ENCODE peak calls at places on chromosomes 11 and 22, in nine cellular contexts. T, K, D, B, I, V, A, S and W are unnamed samples.

GRCh38 chr22:46293591-46294260 is 2.9 kb upstream of the GTSE1 start:
- DNase-seq in B (peak), K (no peak), V (no peak), S (no peak), T (no peak), A (no peak), D (no peak), I (no peak), W (no peak)

GRCh38 chr11:32385998-32386397 is 49.3 kb downstream of the WT1 start:
- DNase-seq in D (no peak), V (no peak), K (peak), S (peak), T (no peak), A (no peak), B (peak), I (no peak), W (peak)

GRCh38 chr22:44526431-44527115 is 28.5 kb upstream of the RTL6 start:
- DNase-seq in B (no peak), D (no peak), T (no peak), K (no peak), A (no peak), V (no peak), S (no peak), I (no peak), W (peak)

GRCh38 chr11:46020084-46020483 is 97.6 kb downstream of the LARGE2 start:
- DNase-seq in K (no peak), D (no peak), T (no peak), S (no peak), I (no peak), A (no peak), V (no peak), B (no peak), W (no peak)

GRCh38 chr11:101096036-101096704 is 33.4 kb downstream of the PGR start:
- DNase-seq in B (peak), S (no peak), A (no peak), D (no peak), I (no peak), V (no peak), T (no peak), K (peak), W (no peak)

GRCh38 chr11:67635231-67635521 is 4.4 kb downstream of the TBX10 start:
- DNase-seq in A (no peak), K (no peak), D (no peak), S (no peak), T (no peak), I (no peak), V (no peak), B (no peak), W (no peak)

GRCh38 chr22:38707346-38707745 is 1.6 kb downstream of the GTPBP1 start:
- DNase-seq in K (peak), V (no peak), B (peak), S (no peak), A (no peak), D (no peak), T (no peak), I (no peak), W (no peak)

GRCh38 chr22:23684051-23684450 is 6.8 kb upstream of the RGL4 start:
- DNase-seq in T (no peak), A (no peak), B (no peak), V (no peak), S (no peak), I (no peak), K (no peak), D (no peak), W (no peak)

GRCh38 chr11:70265341-70265740 is 5.1 kb upstream of the PPFIA1 start:
- DNase-seq in I (peak), S (no peak), A (no peak), T (no peak), K (no peak), V (no peak), B (no peak), D (no peak), W (peak)

GRCh38 chr11:36214484-36214883 is 74.7 kb downstream of the COMMD9 start:
- DNase-seq in B (no peak), K (peak), D (no peak), A (no peak), S (no peak), I (no peak), T (no peak), V (no peak), W (no peak)

GRCh38 chr11:5348516-5349194 is 2.7 kb upstream of the OR51B6 start:
- DNase-seq in B (no peak), I (no peak), K (no peak), S (no peak), T (no peak), V (no peak), D (no peak), A (no peak), W (no peak)

GRCh38 chr11:77121876-77122575 is 6.0 kb upstream of the MYO7A start:
- DNase-seq in K (no peak), A (no peak), S (no peak), V (no peak), I (no peak), D (no peak), B (no peak), T (no peak), W (no peak)

GRCh38 chr22:24975813-24976341 is 23.4 kb downstream of the KIAA1671 start:
- DNase-seq in I (no peak), A (no peak), S (no peak), T (no peak), B (peak), D (no peak), V (no peak), K (peak), W (no peak)

GRCh38 chr11:71078482-71078881 is 173.9 kb downstream of the SHANK2 start:
- DNase-seq in B (no peak), V (peak), S (no peak), A (no peak), K (peak), T (no peak), D (peak), I (no peak), W (peak)

GRCh38 chr11:39304586-39304985 is 2154.9 kb downstream of the LRRC4C start:
- DNase-seq in S (no peak), K (no peak), V (no peak), T (no peak), B (no peak), D (no peak), A (no peak), I (no peak), W (no peak)

GRCh38 chr11:123799438-123799837 is 6.7 kb downstream of the OR6M1 start:
- DNase-seq in B (no peak), I (no peak), A (no peak), D (no peak), K (no peak), S (peak), V (no peak), T (peak), W (peak)

GRCh38 chr11:129747161-129747560 is 68.5 kb upstream of the TMEM45B start:
- DNase-seq in V (no peak), T (no peak), I (no peak), S (no peak), B (no peak), D (no peak), K (no peak), A (no peak), W (no peak)

GRCh38 chr11:88297320-88298263 is 39.9 kb downstream of the CTSC start:
- DNase-seq in T (no peak), K (no peak), B (no peak), A (no peak), V (no peak), D (no peak), S (peak), I (no peak), W (no peak)

GRCh38 chr11:64152841-64153691 is 12.8 kb downstream of the MACROD1 start:
- DNase-seq in T (peak), S (peak), V (peak), I (peak), D (no peak), K (peak), A (peak), B (peak), W (peak)

GRCh38 chr11:111596319-111596718 is 5.9 kb upstream of the SIK2 start:
- DNase-seq in S (no peak), T (no peak), K (no peak), D (no peak), V (no peak), A (no peak), B (no peak), I (no peak), W (no peak)

GRCh38 chr11:35981581-35981980 is 37.7 kb downstream of the LDLRAD3 start:
- DNase-seq in A (no peak), S (no peak), B (no peak), D (no peak), V (no peak), I (no peak), K (no peak), T (no peak), W (no peak)

GRCh38 chr11:47881145-47881544 is 33.0 kb upstream of the NUP160 start:
- DNase-seq in B (no peak), K (no peak), V (no peak), D (no peak), T (no peak), A (no peak), S (no peak), I (no peak), W (no peak)

GRCh38 chr22:27799334-27800249 is 2.0 kb downstream of the MN1 start:
- DNase-seq in K (peak), S (no peak), T (no peak), D (no peak), B (peak), V (no peak), I (no peak), A (no peak), W (no peak)

GRCh38 chr11:134364261-134364660 is 32.5 kb downstream of the GLB1L2 start:
- DNase-seq in V (no peak), D (no peak), K (no peak), S (no peak), I (no peak), T (no peak), A (no peak), B (no peak), W (no peak)

GRCh38 chr11:69985654-69986420 is 92.3 kb upstream of the ANO1 start:
- DNase-seq in S (no peak), A (no peak), B (no peak), T (no peak), I (no peak), K (no peak), V (no peak), D (no peak), W (no peak)

GRCh38 chr11:128582496-128583366 is 4.6 kb downstream of the ETS1 start:
- DNase-seq in A (no peak), K (peak), I (no peak), V (no peak), T (peak), S (no peak), D (no peak), B (peak), W (peak)

GRCh38 chr22:25930710-25931353 is 188.8 kb downstream of the MYO18B start:
- DNase-seq in S (no peak), B (no peak), D (no peak), A (no peak), I (no peak), T (no peak), V (no peak), K (no peak), W (peak)

GRCh38 chr11:45094958-45095690 is 51.3 kb upstream of the PRDM11 start:
- DNase-seq in B (no peak), I (no peak), A (no peak), K (no peak), V (no peak), D (no peak), T (no peak), S (no peak), W (peak)

GRCh38 chr11:104534268-104534667 is 364.0 kb downstream of the CASP12 start:
- DNase-seq in V (no peak), T (no peak), S (no peak), A (no peak), B (peak), K (peak), I (no peak), D (no peak), W (no peak)

GRCh38 chr11:112315861-112316739 is 55.4 kb upstream of the PLET1 start:
- DNase-seq in K (no peak), T (no peak), S (no peak), V (no peak), A (no peak), B (no peak), D (no peak), I (no peak), W (no peak)